ENCODE peak calls at places on chromosome 20, in six cellular contexts. E is adrenal gland, C is tibial nerve, V is ovary, W is HCT116, L is heart left ventricle. X is an unnamed sample.

GRCh38 chr20:63520939-63521601 is 505 bp downstream of the PPDPF start:
- DNase-seq in E (peak), C (peak), V (peak), W (no peak), L (peak), X (peak)

GRCh38 chr20:49532285-49532946 is 35.5 kb downstream of the PTGIS start:
- DNase-seq in E (no peak), C (no peak), V (no peak), W (no peak), L (no peak), X (no peak)

GRCh38 chr20:1414982-1415381 is 22.1 kb upstream of the FKBP1A start:
- DNase-seq in E (no peak), C (no peak), V (no peak), W (no peak), L (no peak), X (no peak)

GRCh38 chr20:57676517-57677322 is 33.1 kb downstream of the PMEPA1 start:
- DNase-seq in E (no peak), C (no peak), V (peak), W (no peak), L (no peak), X (no peak)

GRCh38 chr20:45812157-45813005 is at the start of gene UBE2C:
- DNase-seq in E (peak), C (peak), V (peak), W (peak), L (peak), X (peak)

GRCh38 chr20:2508631-2509467 is at the start of gene ZNF343:
- DNase-seq in E (peak), C (peak), V (peak), W (peak), L (peak), X (peak)

GRCh38 chr20:46572181-46572580 is 21.7 kb upstream of the OCSTAMP start:
- DNase-seq in E (peak), C (no peak), V (peak), W (no peak), L (peak), X (no peak)

GRCh38 chr20:19995220-19995863 is 21.8 kb upstream of the NAA20 start:
- DNase-seq in E (peak), C (no peak), V (no peak), W (peak), L (no peak), X (no peak)

GRCh38 chr20:15296422-15296821 is 959.0 kb upstream of the FLRT3 start:
- DNase-seq in E (no peak), C (no peak), V (no peak), W (no peak), L (no peak), X (no peak)

GRCh38 chr20:9482180-9482579 is 32.2 kb upstream of the LAMP5 start:
- DNase-seq in E (no peak), C (no peak), V (no peak), W (no peak), L (no peak), X (no peak)

GRCh38 chr20:16828666-16829305 is 80.6 kb downstream of the OTOR start:
- DNase-seq in E (no peak), C (no peak), V (no peak), W (no peak), L (no peak), X (no peak)
- TF ChIP-seq POLR2A in E (no peak), C (no peak), V (no peak), W (no peak), L (no peak), X (no peak)

DNA sequence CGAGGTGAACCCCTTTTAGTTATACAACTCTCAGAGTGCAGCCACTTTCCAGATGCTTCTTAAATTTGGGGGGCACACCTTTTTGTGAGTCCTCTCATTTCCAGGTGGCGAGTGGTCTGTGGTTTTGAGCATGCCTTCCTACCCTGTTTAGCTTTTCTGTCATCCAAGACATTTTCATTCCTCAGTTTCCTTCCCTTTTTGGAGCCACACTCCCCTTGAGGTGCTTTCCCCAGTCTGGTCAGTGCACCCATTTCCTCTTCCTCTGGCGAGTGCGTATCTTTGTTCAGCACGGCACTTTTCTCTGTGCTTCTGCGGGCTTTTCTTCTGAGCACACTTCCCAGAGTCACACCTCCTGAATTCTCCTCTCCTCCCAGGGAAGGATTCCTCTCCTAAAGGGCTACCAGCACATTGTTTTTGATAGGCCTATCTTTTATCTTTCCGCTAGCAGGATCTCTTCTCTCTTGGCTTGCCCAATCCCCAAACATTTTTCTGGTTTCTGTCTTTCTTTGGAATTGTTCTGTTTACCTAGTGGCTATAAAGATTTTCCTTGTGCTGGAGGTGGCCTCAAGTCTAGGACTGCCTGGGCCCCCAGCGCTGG is 1.4 kb downstream of the PHF20 start:
- DNase-seq in E (peak), C (peak), V (no peak), W (no peak), L (peak), X (no peak)
- TF ChIP-seq POLR2A in E (no peak), C (peak), V (no peak), W (no peak), L (no peak), X (no peak)

GRCh38 chr20:41619360-41620115 is 1.4 kb upstream of the CHD6 start:
- DNase-seq in E (no peak), C (no peak), V (no peak), W (no peak), L (no peak), X (no peak)

GRCh38 chr20:41618807-41619294 is 674 bp upstream of the CHD6 start:
- DNase-seq in E (peak), C (no peak), V (no peak), W (no peak), L (no peak), X (peak)

GRCh38 chr20:41616228-41616627 is 1.9 kb downstream of the CHD6 start:
- DNase-seq in E (peak), C (no peak), V (no peak), W (no peak), L (no peak), X (no peak)

GRCh38 chr20:41617059-41617921 is 887 bp downstream of the CHD6 start:
- DNase-seq in E (peak), C (peak), V (peak), W (no peak), L (peak), X (peak)

DNA sequence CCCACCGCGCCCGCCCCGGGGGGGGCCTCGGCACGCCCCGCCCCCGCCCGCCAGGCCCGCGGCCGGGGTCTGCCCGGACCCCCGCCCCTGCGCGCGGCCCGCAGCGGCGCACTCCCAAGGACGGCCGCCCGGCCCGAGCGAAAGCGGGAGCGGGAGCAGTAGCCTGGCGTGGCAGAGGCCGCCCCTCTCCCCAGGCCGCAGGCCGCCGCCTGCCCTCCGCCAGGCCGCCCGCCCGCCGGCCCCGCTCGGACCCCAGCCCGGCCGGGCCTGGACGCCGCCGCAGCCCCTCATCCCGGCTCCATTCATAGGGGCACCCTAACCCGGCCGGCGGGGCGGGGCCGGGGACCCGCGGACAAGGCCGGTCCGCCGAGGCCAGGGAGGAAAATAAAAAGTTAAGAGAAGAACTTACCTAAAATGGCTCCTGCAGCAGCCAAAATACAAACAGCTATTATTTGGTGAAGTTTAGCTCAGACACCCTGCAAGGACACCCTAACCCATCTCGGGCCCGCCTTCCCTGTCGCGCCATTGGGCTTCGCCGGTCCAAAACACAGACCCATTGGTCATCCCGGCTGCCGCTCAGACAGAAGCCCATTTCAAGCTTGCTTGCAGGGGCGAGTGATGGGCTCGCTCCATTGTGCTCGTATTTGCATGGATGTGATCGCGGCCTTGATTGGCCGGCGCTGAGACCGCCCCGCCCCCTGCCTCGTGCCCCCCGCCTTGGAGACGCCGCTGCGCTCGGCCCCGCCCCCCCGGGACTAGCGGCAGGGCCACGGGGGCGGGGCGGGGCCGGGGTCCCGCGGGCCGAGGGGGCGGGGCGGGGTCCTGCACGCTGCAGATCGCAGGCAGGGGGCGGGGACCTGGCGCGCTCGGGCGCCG is at the start of gene CHD6:
- DNase-seq in E (peak), C (peak), V (peak), W (peak), L (peak), X (peak)
- TF ChIP-seq POLR2A in E (peak), C (peak), V (no peak), W (no peak), L (peak), X (no peak)

GRCh38 chr20:50572922-50573777 is 63.0 kb downstream of the PTPN1 start:
- DNase-seq in E (peak), C (peak), V (peak), W (no peak), L (no peak), X (no peak)
- TF ChIP-seq POLR2A in E (peak), C (no peak), V (no peak), W (no peak), L (no peak), X (no peak)

GRCh38 chr20:34676642-34677373 is at the start of gene PIGU:
- DNase-seq in E (peak), C (peak), V (peak), W (peak), L (peak), X (peak)
- TF ChIP-seq POLR2A in E (peak), C (peak), V (peak), W (peak), L (peak), X (peak)

GRCh38 chr20:297098-297924 is at the start of gene ZCCHC3:
- DNase-seq in E (peak), C (peak), V (peak), W (peak), L (peak), X (peak)
- TF ChIP-seq POLR2A in E (peak), C (peak), V (peak), W (no peak), L (peak), X (peak)

GRCh38 chr20:54585222-54585621 is 109.8 kb downstream of the DOK5 start:
- DNase-seq in E (no peak), C (no peak), V (no peak), W (no peak), L (no peak), X (no peak)
- TF ChIP-seq POLR2A in E (no peak), C (no peak), V (no peak), W (no peak), L (no peak), X (no peak)

GRCh38 chr20:32109392-32110172 is at the start of gene TM9SF4:
- DNase-seq in E (peak), C (peak), V (peak), W (peak), L (peak), X (peak)
- TF ChIP-seq POLR2A in E (peak), C (peak), V (peak), W (peak), L (no peak), X (peak)

DNA sequence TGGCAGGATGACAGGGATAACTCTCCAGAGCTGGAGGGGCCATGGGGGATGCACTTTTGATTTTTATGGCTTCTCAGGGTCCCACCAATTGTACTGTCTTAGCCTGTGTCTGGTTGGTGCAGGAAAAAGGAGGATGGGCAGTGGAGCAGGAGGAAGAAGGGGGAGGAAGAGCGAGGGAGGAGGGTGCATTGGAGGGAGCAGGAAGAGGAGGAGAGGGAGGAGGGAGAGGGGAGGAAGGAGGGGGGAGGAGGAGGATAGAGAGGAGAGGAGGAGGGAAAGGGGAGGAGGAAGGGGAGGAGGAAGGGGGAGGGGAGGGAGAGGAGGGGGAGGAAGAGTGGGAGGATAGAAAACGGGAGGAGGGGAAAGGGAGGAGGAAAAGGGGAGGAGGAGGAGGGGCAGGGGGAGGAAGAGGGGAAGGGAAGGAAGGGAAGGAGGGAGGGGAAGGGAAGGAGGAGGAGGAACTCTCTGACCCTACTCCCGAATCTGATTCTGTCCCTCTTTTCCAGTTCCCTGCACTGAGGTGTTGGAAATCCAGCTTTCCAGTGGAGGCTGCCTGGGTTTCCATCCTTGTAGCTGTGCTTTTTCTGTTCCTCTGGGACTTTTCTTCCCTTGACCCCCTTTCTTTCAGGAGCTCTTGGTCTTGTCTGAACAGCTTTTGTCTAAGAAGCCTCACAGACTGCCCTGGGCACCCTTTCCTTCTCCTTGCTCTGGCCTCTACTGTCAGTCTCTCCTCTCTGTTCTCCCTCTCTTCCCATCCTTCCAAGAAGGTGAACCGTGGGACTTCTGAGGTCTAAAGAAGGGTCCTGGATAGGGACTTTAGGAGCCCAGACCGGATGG is 149.4 kb downstream of the DHX35 start:
- DNase-seq in E (no peak), C (no peak), V (no peak), W (no peak), L (no peak), X (no peak)
- TF ChIP-seq POLR2A in E (no peak), C (no peak), V (no peak), W (no peak), L (no peak), X (no peak)

DNA sequence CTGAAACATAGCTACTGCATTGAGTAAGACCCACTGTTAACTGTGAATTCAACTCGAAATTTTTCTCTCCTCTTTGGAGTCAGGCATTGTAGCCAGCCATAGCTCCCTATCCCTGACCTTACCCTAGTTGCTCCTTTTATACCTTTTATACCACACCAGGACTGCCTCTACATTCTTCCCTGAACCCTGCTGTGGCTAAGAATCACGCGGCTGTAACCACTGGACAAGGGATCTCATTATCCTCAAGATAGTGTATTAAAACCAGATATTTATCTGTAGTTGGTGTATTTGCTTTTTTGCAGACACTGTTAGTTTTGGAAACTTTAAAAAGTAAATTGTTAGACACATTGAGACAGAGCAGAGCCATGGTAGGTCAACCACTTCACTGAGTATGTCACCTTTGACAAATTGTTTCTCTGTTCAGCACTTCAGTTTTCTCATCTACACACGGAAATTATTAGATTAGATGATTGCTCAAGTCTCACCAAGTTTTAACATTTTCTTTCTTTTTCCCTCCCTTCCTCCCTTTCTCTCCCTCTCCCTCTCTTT is 171.9 kb upstream of the PRND start:
- DNase-seq in E (no peak), C (no peak), V (no peak), W (no peak), L (no peak), X (no peak)
- TF ChIP-seq POLR2A in E (no peak), C (no peak), V (no peak), W (no peak), L (no peak), X (no peak)